ENCODE peak calls at places on chromosomes 2 and 18, in four cellular contexts. G, Y, X and A are unnamed samples. For H3K4me1, the result is how much of the 10 kb centered on the place peaks cover.

GRCh38 chr2:45256173-45256866 is 247.1 kb upstream of the SIX2 start:
- DNase-seq in Y (no peak), G (no peak), X (no peak), A (no peak)

GRCh38 chr18:50218432-50219197 is 23.7 kb upstream of the MYO5B start:
- DNase-seq in Y (peak), G (peak), X (no peak), A (no peak)

GRCh38 chr18:75491361-75491760 is 63.9 kb upstream of the SMIM21 start:
- DNase-seq in X (no peak), G (no peak), Y (no peak), A (no peak)

GRCh38 chr2:161141033-161141432 is 19.2 kb upstream of the TANK start:
- DNase-seq in Y (no peak), X (no peak), G (no peak), A (no peak)

GRCh38 chr18:46385124-46385523 is 271.9 kb downstream of the LOXHD1 start:
- DNase-seq in Y (no peak), X (no peak), G (no peak), A (no peak)

GRCh38 chr2:172516299-172516698 is 39.6 kb upstream of the PDK1 start:
- DNase-seq in X (no peak), G (no peak), Y (no peak), A (no peak)

GRCh38 chr2:55148269-55148668 is 83.8 kb downstream of the CLHC1 start:
- DNase-seq in G (no peak), Y (no peak), X (no peak), A (no peak)

GRCh38 chr18:35939166-35939565 is 33.3 kb upstream of the RMP24 start:
- DNase-seq in G (no peak), X (no peak), Y (no peak), A (no peak)

GRCh38 chr2:240999001-240999791 is 778 bp downstream of the SNED1 start:
- DNase-seq in X (peak), G (peak), Y (peak), A (peak)

GRCh38 chr2:236745420-236746210 is 176.0 kb downstream of the ACKR3 start:
- DNase-seq in X (no peak), Y (no peak), G (peak), A (no peak)

GRCh38 chr2:236746833-236747232 is 177.2 kb downstream of the ACKR3 start:
- DNase-seq in Y (no peak), G (no peak), X (no peak), A (no peak)

GRCh38 chr2:236744316-236745105 is 174.9 kb downstream of the ACKR3 start:
- DNase-seq in Y (no peak), X (peak), G (no peak), A (no peak)

GRCh38 chr2:236742936-236743622 is 173.5 kb downstream of the ACKR3 start:
- DNase-seq in X (no peak), Y (no peak), G (no peak), A (no peak)

DNA sequence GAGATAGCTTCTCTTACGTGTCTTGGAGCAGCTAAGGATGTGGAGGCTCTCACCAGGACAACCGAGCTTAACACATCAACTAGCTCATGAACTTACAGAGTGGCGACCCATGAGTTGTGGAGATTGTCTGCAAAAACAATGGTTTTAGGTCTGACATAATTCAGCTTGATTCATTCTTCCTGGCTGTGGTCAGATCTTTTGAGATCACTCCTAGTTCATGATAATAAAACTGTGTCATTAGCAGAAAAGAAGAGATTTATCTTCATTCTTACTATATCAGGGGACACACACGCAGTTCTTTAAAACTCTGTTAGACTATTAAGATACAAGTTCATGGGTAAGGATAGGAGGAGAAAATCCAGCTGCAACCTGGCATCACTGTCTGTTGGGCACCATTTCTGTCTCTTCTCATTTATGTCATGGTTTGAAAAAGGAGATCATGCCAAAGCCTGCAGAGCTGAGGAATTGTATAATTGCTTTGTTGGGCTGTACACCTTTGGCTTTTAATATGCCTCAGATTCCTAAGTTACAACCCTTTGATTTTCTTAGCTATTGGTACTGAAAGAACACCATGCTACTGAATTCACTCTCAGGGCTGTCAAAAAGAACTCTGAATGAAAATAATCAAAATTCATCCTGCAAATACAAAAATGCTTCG is 174.1 kb downstream of the ACKR3 start:
- DNase-seq in Y (no peak), G (no peak), X (no peak), A (no peak)
- H3K4me3 ChIP-seq in Y (no peak), G (no peak), X (no peak), A (no peak)

GRCh38 chr18:31241900-31242409 is 76.0 kb upstream of the DSG1 start:
- DNase-seq in G (peak), X (no peak), Y (peak), A (peak)
- TF ChIP-seq CTCF in G (peak), X (peak), Y (peak), A (peak)

DNA sequence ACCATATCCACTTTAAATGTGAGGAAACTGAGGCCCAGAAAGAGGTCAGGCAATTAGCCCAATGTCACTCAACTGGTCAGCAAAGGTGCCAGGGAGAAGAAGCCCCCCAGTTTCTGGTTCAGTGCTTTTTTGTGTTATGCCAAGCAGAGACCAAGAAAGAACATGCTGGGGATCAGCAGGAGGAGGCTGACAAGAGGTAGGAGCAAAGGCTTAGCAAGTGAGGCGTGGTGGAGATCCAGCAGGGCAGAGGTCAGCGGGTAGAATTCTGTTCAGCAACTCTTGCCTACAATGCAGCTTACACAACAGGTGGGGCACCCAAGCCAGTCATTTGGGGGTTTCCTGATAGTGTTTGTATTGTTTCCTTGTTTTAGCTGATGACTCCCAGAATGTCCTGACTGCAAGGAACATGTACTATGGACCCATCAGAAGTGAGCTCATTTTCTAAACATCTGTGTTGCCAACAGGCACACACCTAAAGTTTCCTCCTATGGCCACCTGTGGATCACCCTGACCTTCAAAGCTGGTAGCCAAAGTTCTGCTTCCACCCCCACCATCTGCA is 28.2 kb downstream of the LPIN2 start:
- DNase-seq in G (peak), X (no peak), Y (peak), A (no peak)
- H3K4me1 ChIP-seq in G (half or more), X (under half), Y (under half), A (under half)

DNA sequence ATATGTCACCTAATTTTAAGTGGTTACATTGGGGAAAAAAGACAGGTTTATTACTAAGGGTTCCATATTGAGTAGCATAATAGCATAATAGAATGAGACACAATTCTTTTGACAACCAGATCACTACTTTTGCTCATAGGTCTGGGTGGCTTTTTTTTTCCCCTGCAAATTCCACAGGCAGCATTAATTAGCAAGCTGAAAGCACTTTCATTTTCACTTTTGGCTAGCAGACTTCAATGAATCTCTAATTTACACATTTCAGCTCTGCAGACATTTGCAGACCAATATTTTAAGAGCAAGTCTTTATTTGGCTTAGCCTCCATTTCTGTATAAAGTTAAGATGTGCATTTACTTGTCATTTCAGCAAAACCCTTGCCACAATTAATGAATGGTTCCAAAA is 185.5 kb downstream of the NOL4 start:
- DNase-seq in X (no peak), Y (no peak), G (no peak), A (no peak)
- H3K4me3 ChIP-seq in X (no peak), Y (no peak), G (no peak), A (no peak)